ENCODE peak calls at places on chromosomes 1 and 21, in five cellular contexts. N is hypothalamus; D is effector memory CD4-positive, alpha-beta T cell; K is left cardiac atrium; R is ACHN. F is an unnamed sample.

GRCh38 chr1:247378334-247379073 is 37.5 kb upstream of the NLRP3 start:
- DNase-seq in N (no peak), D (no peak), K (no peak), R (no peak), F (no peak)

GRCh38 chr21:27536319-27536718 is 569.4 kb upstream of the ADAMTS5 start:
- DNase-seq in N (no peak), D (no peak), K (no peak), R (no peak), F (no peak)

GRCh38 chr1:228231192-228231591 is 23.3 kb downstream of the OBSCN start:
- DNase-seq in N (no peak), D (no peak), K (no peak), R (no peak), F (no peak)

GRCh38 chr1:190067592-190067991 is 410.1 kb downstream of the BRINP3 start:
- DNase-seq in N (no peak), D (no peak), K (no peak), R (no peak), F (no peak)

GRCh38 chr1:168097921-168098528 is 38.7 kb downstream of the GPR161 start:
- DNase-seq in N (no peak), D (no peak), K (no peak), R (no peak), F (no peak)

GRCh38 chr1:53592521-53592982 is 133.4 kb downstream of the DMRTB1 start:
- DNase-seq in N (no peak), D (no peak), K (no peak), R (no peak), F (peak; percentile 66)

GRCh38 chr1:171763764-171764163 is 17.7 kb upstream of the METTL13 start:
- DNase-seq in N (no peak), D (no peak), K (no peak), R (no peak), F (no peak)

GRCh38 chr1:23249785-23250184 is 32.5 kb upstream of the HTR1D start:
- DNase-seq in N (no peak), D (no peak), K (no peak), R (no peak), F (no peak)

GRCh38 chr1:32273389-32274208 is 18.3 kb upstream of the HDAC1 start:
- DNase-seq in N (no peak), D (peak; percentile 81), K (no peak), R (no peak), F (no peak)

GRCh38 chr1:3746784-3747521 is 5.3 kb upstream of the CCDC27 start:
- DNase-seq in N (peak; percentile 87), D (peak; percentile 77), K (peak; percentile 92), R (peak; percentile 77), F (peak; percentile 96)

GRCh38 chr1:237258871-237259270 is 216.9 kb downstream of the RYR2 start:
- DNase-seq in N (no peak), D (no peak), K (peak; percentile 75), R (no peak), F (peak; percentile 79)

GRCh38 chr1:182703539-182703938 is 19.2 kb upstream of the RGS8 start:
- DNase-seq in N (no peak), D (no peak), K (no peak), R (no peak), F (no peak)

GRCh38 chr1:47738560-47739182 is 258.5 kb downstream of the TRABD2B start:
- DNase-seq in N (no peak), D (no peak), K (peak; percentile 53), R (peak; percentile 49), F (peak; percentile 64)

GRCh38 chr1:29180497-29181412 is 945 bp downstream of the SRSF4 start:
- DNase-seq in N (no peak), D (no peak), K (no peak), R (no peak), F (no peak)

GRCh38 chr1:222817529-222817928 is 2.7 kb downstream of the DISP1 start:
- DNase-seq in N (no peak), D (no peak), K (no peak), R (peak; percentile 87), F (no peak)

GRCh38 chr1:178530037-178530402 is 17.1 kb downstream of the TEX35 start:
- DNase-seq in N (no peak), D (no peak), K (peak; percentile 50), R (peak; percentile 88), F (peak; percentile 51)

GRCh38 chr1:54577612-54578011 is 29.6 kb downstream of the ACOT11 start:
- DNase-seq in N (peak; percentile 13), D (no peak), K (peak; percentile 87), R (no peak), F (peak; percentile 94)

F was measured in aorta.